ENCODE peak calls at places on chromosomes 2 and 18, in eight cellular contexts. V is lung, Q is pancreas, S is uterus, E is K562, L is A549, H is body of pancreas, K is foreskin keratinocyte. X is an unnamed sample. For H3K4me1, the result is how much of the 10 kb centered on the place peaks cover.

GRCh38 chr2:54947596-54948519 is 102.4 kb downstream of the RTN4 start:
- DNase-seq in V (no peak), Q (no peak), S (no peak), E (no peak), L (no peak), H (no peak), K (no peak), X (no peak)

GRCh38 chr2:150168596-150168995 is 318.9 kb downstream of the RND3 start:
- DNase-seq in V (no peak), Q (no peak), S (no peak), E (no peak), L (no peak), H (no peak), K (no peak), X (no peak)

GRCh38 chr2:42978175-42978886 is 185.9 kb upstream of the HAAO start:
- DNase-seq in V (no peak), Q (peak), S (peak), E (no peak), L (no peak), H (peak), K (no peak), X (peak)

GRCh38 chr2:237231593-237231992 is 145.9 kb downstream of the COPS8 start:
- DNase-seq in V (no peak), Q (no peak), S (no peak), E (no peak), L (no peak), H (no peak), K (no peak), X (no peak)

GRCh38 chr2:175806115-175806470 is 196.0 kb downstream of the LNPK start:
- DNase-seq in V (no peak), Q (no peak), S (no peak), E (no peak), L (no peak), H (no peak), K (no peak), X (no peak)

GRCh38 chr2:26846334-26846863 is 1.5 kb upstream of the DPYSL5 start:
- DNase-seq in V (peak), Q (peak), S (peak), E (peak), L (peak), H (peak), K (peak), X (peak)

GRCh38 chr2:167681646-167682045 is 565.7 kb downstream of the STK39 start:
- DNase-seq in V (no peak), Q (no peak), S (no peak), E (no peak), L (no peak), H (no peak), K (no peak), X (no peak)

GRCh38 chr18:51153659-51154371 is 43.7 kb downstream of the MEX3C start:
- DNase-seq in V (no peak), Q (no peak), S (no peak), E (no peak), L (no peak), H (no peak), K (no peak), X (no peak)

GRCh38 chr18:12012697-12013096 is 31.4 kb downstream of the IMPA2 start:
- DNase-seq in V (no peak), Q (no peak), S (no peak), E (no peak), L (no peak), H (no peak), K (no peak), X (no peak)

GRCh38 chr2:129055829-129056228 is 737.2 kb upstream of the HS6ST1 start:
- DNase-seq in V (no peak), Q (no peak), S (no peak), E (no peak), L (no peak), H (no peak), K (no peak), X (no peak)

GRCh38 chr2:127642706-127643697 is 3.0 kb upstream of the GPR17 start:
- DNase-seq in V (no peak), Q (no peak), S (no peak), E (no peak), L (no peak), H (no peak), K (no peak), X (no peak)

GRCh38 chr2:127644661-127645394 is 1.1 kb upstream of the GPR17 start:
- DNase-seq in V (no peak), Q (no peak), S (no peak), E (no peak), L (no peak), H (no peak), K (no peak), X (no peak)

GRCh38 chr2:127645395-127646291 is at the start of gene GPR17:
- DNase-seq in V (no peak), Q (no peak), S (no peak), E (no peak), L (no peak), H (no peak), K (no peak), X (no peak)

GRCh38 chr2:127641846-127642510 is 4.0 kb upstream of the GPR17 start:
- DNase-seq in V (no peak), Q (no peak), S (no peak), E (no peak), L (no peak), H (no peak), K (no peak), X (no peak)

GRCh38 chr2:127643698-127644660 is 2.0 kb upstream of the GPR17 start:
- DNase-seq in V (no peak), Q (no peak), S (no peak), E (no peak), L (no peak), H (no peak), K (no peak), X (no peak)
- H3K4me1 ChIP-seq in V (under half), Q (under half), S (under half), E (half or more), L (under half), H (under half), K (under half), X (under half)

GRCh38 chr2:204177977-204178522 is 241.5 kb downstream of the ICOS start:
- DNase-seq in V (peak), Q (peak), S (peak), E (peak), L (peak), H (peak), K (no peak), X (no peak)
- TF ChIP-seq CTCF in V (peak), Q (peak), S (peak), E (peak), L (peak), H (peak), K (peak), X (no peak)

GRCh38 chr2:109247340-109247739 is 118.3 kb downstream of the SH3RF3 start:
- DNase-seq in V (no peak), Q (no peak), S (no peak), E (no peak), L (no peak), H (no peak), K (no peak), X (no peak)

GRCh38 chr2:109246176-109246575 is 117.2 kb downstream of the SH3RF3 start:
- DNase-seq in V (no peak), Q (no peak), S (peak), E (no peak), L (no peak), H (no peak), K (no peak), X (no peak)

GRCh38 chr2:109247812-109248211 is 118.8 kb downstream of the SH3RF3 start:
- DNase-seq in V (no peak), Q (no peak), S (peak), E (no peak), L (no peak), H (no peak), K (no peak), X (peak)

GRCh38 chr2:109244750-109245382 is 115.9 kb downstream of the SH3RF3 start:
- DNase-seq in V (no peak), Q (no peak), S (peak), E (no peak), L (no peak), H (no peak), K (no peak), X (no peak)

DNA sequence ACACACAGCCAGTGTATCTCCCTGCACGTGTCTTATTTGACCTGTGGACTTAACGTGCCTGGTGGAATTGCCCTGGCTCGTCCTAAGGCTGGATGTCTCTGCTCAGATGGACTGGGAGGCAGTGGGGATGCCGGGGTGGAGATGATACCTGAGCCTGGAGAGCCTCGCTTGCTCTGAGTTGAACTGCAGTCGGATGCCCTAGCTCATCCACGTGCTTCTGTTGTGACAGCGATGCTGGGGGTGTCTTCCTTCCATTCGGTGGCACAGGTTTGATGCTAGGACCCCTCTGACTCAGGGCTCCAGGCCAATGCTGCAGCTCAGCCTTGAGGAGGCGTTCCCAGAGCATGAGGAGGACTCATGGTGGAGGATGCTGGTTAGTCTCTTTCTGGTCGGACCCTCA is 117.6 kb downstream of the SH3RF3 start:
- DNase-seq in V (no peak), Q (no peak), S (no peak), E (no peak), L (no peak), H (no peak), K (no peak), X (peak)
- H3K4me1 ChIP-seq in V (under half), Q (under half), S (under half), E (under half), L (under half), H (under half), K (under half), X (half or more)

GRCh38 chr2:69060938-69061501 is 48.0 kb downstream of the ANTXR1 start:
- DNase-seq in V (no peak), Q (no peak), S (no peak), E (no peak), L (no peak), H (no peak), K (no peak), X (no peak)

GRCh38 chr2:69059731-69060290 is 46.8 kb downstream of the ANTXR1 start:
- DNase-seq in V (no peak), Q (no peak), S (no peak), E (no peak), L (no peak), H (no peak), K (no peak), X (no peak)

GRCh38 chr2:69062307-69062706 is 49.3 kb downstream of the ANTXR1 start:
- DNase-seq in V (no peak), Q (no peak), S (no peak), E (no peak), L (peak), H (no peak), K (no peak), X (no peak)

GRCh38 chr2:69057660-69058059 is 44.7 kb downstream of the ANTXR1 start:
- DNase-seq in V (no peak), Q (no peak), S (no peak), E (no peak), L (no peak), H (no peak), K (no peak), X (no peak)

DNA sequence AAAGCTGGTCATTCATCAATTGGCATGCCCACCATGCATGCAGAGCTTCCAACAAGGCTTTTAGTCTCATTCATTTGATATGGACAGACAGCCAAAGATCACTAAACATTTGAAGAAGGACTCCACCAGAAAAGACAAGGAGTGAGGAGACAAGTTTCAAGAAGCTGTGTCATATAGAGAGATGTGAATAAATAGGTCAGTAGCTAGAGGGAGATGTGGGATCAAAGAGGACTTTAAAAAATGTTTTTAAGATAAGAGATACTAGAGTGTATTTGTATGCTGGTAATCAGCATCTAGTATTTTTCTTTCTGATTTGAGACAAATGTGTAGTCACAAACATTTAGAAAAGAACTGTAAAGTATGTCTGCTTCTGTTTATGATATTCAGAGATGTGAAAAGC is 48.5 kb downstream of the ANTXR1 start:
- DNase-seq in V (no peak), Q (no peak), S (no peak), E (no peak), L (no peak), H (no peak), K (no peak), X (no peak)
- TF ChIP-seq CTCF in V (no peak), Q (no peak), S (no peak), E (no peak), L (no peak), H (no peak), K (peak), X (no peak)

GRCh38 chr2:144512421-144513272 is 7.3 kb downstream of the ZEB2 start:
- DNase-seq in V (no peak), Q (no peak), S (no peak), E (no peak), L (no peak), H (no peak), K (no peak), X (no peak)

GRCh38 chr2:144511222-144511855 is 8.6 kb downstream of the ZEB2 start:
- DNase-seq in V (no peak), Q (no peak), S (no peak), E (no peak), L (no peak), H (no peak), K (no peak), X (no peak)

GRCh38 chr2:144513388-144514100 is 6.4 kb downstream of the ZEB2 start:
- DNase-seq in V (no peak), Q (no peak), S (no peak), E (no peak), L (no peak), H (no peak), K (no peak), X (no peak)

GRCh38 chr2:144510206-144510991 is 9.5 kb downstream of the ZEB2 start:
- DNase-seq in V (no peak), Q (no peak), S (no peak), E (no peak), L (no peak), H (no peak), K (peak), X (no peak)

DNA sequence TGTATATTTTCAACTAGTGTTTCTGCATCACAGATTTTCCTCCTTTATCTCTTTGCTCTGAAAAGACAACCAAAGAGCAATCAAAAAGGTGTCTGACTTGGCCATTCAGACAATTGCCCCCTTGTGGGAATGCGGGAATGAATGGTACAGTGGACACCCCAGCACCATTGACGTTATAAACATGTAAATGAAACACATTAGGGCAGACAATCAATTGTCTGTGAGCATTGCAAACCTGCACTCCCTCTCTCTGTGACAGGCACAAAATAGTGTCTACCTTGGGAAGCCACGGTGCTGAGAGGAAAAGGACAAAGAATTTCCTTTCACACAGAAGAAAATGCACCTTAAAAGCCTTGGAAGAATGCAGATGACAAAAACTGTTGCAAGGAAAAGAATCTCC is 8.0 kb downstream of the ZEB2 start:
- DNase-seq in V (no peak), Q (no peak), S (no peak), E (no peak), L (no peak), H (no peak), K (no peak), X (no peak)
- H3K4me1 ChIP-seq in V (under half), Q (under half), S (under half), E (under half), L (under half), H (under half), K (under half), X (under half)

GRCh38 chr2:231411237-231411636 is 15.7 kb downstream of the B3GNT7 start:
- DNase-seq in V (no peak), Q (no peak), S (no peak), E (no peak), L (no peak), H (no peak), K (no peak), X (no peak)

GRCh38 chr2:231411871-231412615 is 16.5 kb downstream of the B3GNT7 start:
- DNase-seq in V (peak), Q (peak), S (peak), E (no peak), L (peak), H (peak), K (peak), X (peak)

GRCh38 chr2:231409773-231410172 is 14.3 kb downstream of the B3GNT7 start:
- DNase-seq in V (no peak), Q (no peak), S (no peak), E (no peak), L (no peak), H (no peak), K (no peak), X (no peak)

GRCh38 chr2:231412616-231412963 is 17.1 kb downstream of the B3GNT7 start:
- DNase-seq in V (no peak), Q (no peak), S (no peak), E (no peak), L (no peak), H (no peak), K (no peak), X (no peak)

DNA sequence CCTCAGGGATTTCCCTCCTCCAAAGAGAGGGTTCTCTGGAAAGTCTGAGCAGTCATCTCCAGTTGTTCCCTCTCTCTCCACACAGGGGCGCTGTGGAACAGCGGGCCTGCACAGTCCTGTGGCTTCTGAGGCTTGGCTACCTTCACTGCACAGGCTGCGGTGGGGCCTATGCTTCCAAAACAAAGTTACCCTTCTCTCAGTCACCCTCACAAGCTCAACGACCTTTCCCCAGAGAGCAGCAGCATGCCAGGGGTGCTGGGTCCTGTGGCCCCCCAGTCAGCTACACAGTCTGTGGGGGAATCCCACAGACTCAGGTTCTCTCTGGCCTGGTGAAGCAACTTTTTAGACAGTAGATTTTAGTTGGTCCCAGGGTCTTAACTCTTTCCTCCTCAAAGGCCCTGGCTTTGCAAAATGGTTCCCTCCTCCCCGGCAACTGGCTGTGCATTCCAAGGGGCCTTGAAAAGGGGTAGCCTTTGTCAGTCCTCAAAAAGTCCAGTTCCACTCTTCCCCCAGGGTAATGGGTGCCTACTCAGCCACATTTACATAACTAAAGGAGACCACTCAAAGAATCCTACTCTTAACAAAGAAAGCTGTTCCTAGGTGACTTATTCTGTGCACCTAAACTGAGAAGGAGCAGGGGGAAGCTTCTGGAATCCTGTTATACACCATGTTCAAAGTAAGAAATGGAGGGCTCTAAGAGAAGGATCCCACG is 14.9 kb downstream of the B3GNT7 start:
- DNase-seq in V (no peak), Q (no peak), S (no peak), E (no peak), L (peak), H (no peak), K (no peak), X (no peak)
- TF ChIP-seq CTCF in V (no peak), Q (no peak), S (no peak), E (peak), L (no peak), H (no peak), K (peak), X (peak)

GRCh38 chr2:241323777-241324176 is 8.1 kb downstream of the SEPTIN2 start:
- DNase-seq in V (no peak), Q (no peak), S (no peak), E (no peak), L (no peak), H (no peak), K (no peak), X (no peak)
- H3K4me1 ChIP-seq in V (under half), Q (under half), S (under half), E (under half), L (under half), H (half or more), K (under half), X (under half)

DNA sequence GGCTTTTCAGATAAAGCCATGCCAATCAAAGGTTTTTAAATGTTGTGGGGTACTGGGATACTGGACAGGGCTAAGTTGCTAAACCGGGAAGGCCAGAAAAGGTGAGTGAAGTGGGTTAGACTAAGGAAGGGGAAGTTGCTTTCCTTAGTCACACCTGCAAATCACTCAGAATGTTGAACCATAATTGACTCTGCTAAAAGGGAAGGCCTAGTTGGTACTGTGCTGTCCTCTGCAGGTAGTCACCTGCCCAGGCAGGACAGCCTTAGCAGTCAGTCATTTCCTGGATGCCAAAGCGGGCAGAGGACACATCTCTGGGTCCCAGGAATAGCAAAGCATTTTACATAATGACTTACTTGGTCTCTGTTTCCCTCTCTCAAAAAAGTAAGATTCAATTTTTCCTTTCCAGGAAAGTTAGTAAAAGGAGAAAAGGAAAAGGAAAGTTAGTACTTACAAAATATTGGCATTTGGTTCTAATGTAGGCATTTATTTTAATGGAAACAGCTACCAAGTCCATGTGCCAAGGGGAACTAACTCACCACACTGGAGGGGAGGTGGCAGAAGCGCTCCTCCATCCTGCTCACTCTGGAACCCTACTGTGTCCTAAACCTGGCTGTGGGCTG is 60.2 kb downstream of the RFTN2 start:
- DNase-seq in V (no peak), Q (no peak), S (no peak), E (no peak), L (peak), H (no peak), K (peak), X (no peak)
- TF ChIP-seq CTCF in V (no peak), Q (no peak), S (no peak), E (no peak), L (no peak), H (no peak), K (peak), X (no peak)

GRCh38 chr2:172439509-172439860 is 12.1 kb downstream of the ITGA6 start:
- DNase-seq in V (no peak), Q (no peak), S (no peak), E (no peak), L (no peak), H (no peak), K (no peak), X (no peak)

GRCh38 chr2:172438741-172439508 is 11.5 kb downstream of the ITGA6 start:
- DNase-seq in V (no peak), Q (no peak), S (no peak), E (no peak), L (peak), H (no peak), K (peak), X (no peak)

GRCh38 chr2:172439911-172440310 is 12.5 kb downstream of the ITGA6 start:
- DNase-seq in V (no peak), Q (no peak), S (no peak), E (no peak), L (no peak), H (no peak), K (peak), X (no peak)

GRCh38 chr2:172442072-172442895 is 14.9 kb downstream of the ITGA6 start:
- DNase-seq in V (no peak), Q (peak), S (peak), E (no peak), L (peak), H (peak), K (peak), X (no peak)

GRCh38 chr2:172440795-172441194 is 13.4 kb downstream of the ITGA6 start:
- DNase-seq in V (no peak), Q (no peak), S (no peak), E (no peak), L (peak), H (no peak), K (peak), X (no peak)
- H3K4me1 ChIP-seq in V (under half), Q (under half), S (under half), E (under half), L (half or more), H (half or more), K (half or more), X (under half)

GRCh38 chr2:102233132-102233884 is 46.5 kb downstream of the IL1RL2 start:
- DNase-seq in V (no peak), Q (no peak), S (no peak), E (no peak), L (no peak), H (no peak), K (no peak), X (no peak)
- TF ChIP-seq CTCF in V (no peak), Q (no peak), S (no peak), E (no peak), L (no peak), H (no peak), K (no peak), X (no peak)

X was measured in ascending aorta.